ENCODE peak calls at places on chromosome 7, in four cellular contexts. T is bronchial epithelial cell, N is AG10803, F is left ventricle myocardium inferior. B is an unnamed sample.

GRCh38 chr7:7799138-7799537 is 80.7 kb upstream of the RPA3 start:
- DNase-seq in T (peak; percentile 78), N (peak; percentile 49), F (no peak), B (no peak)

GRCh38 chr7:47253650-47254080 is 328.2 kb downstream of the TNS3 start:
- DNase-seq in T (peak; percentile 50), N (peak; percentile 68), F (peak; percentile 44), B (peak; percentile 84)

GRCh38 chr7:41029072-41029492 is 673.8 kb downstream of the INHBA start:
- DNase-seq in T (peak; percentile 100), N (peak; percentile 73), F (no peak), B (no peak)

GRCh38 chr7:75054744-75055527 is 18.7 kb downstream of the RCC1L start:
- DNase-seq in T (no peak), N (peak; percentile 94), F (peak; percentile 59), B (no peak)

GRCh38 chr7:90540406-90540805 is 55.7 kb upstream of the CDK14 start:
- DNase-seq in T (no peak), N (no peak), F (no peak), B (no peak)

GRCh38 chr7:53520841-53521240 is 485.4 kb downstream of the POM121L12 start:
- DNase-seq in T (peak; percentile 15), N (no peak), F (no peak), B (no peak)

GRCh38 chr7:107118109-107118900 is 50.5 kb upstream of the HBP1 start:
- DNase-seq in T (no peak), N (peak; percentile 44), F (no peak), B (no peak)

GRCh38 chr7:72785166-72785955 is 42.6 kb downstream of the TYW1B start:
- DNase-seq in T (peak; percentile 17), N (peak; percentile 67), F (no peak), B (no peak)

GRCh38 chr7:22569586-22570321 is 69.8 kb upstream of the STEAP1B start:
- DNase-seq in T (no peak), N (no peak), F (no peak), B (no peak)

GRCh38 chr7:47119408-47119807 is 462.5 kb downstream of the TNS3 start:
- DNase-seq in T (no peak), N (peak; percentile 15), F (no peak), B (no peak)

GRCh38 chr7:45993621-45994020 is 72.5 kb upstream of the IGFBP3 start:
- DNase-seq in T (peak; percentile 60), N (no peak), F (no peak), B (no peak)
- TF ChIP-seq CTCF in T (no peak), N (no peak), F (no peak), B (no peak)

GRCh38 chr7:129433823-129434171 is 435 bp upstream of the STRIP2 start:
- DNase-seq in T (no peak), N (no peak), F (no peak), B (peak; percentile 73)
- TF ChIP-seq CTCF in T (no peak), N (peak; percentile 22), F (peak; percentile 33), B (no peak)

GRCh38 chr7:143408686-143409551 is at the start of gene EPHA1:
- DNase-seq in T (peak; percentile 88), N (no peak), F (no peak), B (peak; percentile 83)
- TF ChIP-seq CTCF in T (peak; percentile 68), N (peak; percentile 43), F (peak; percentile 45), B (peak; percentile 59)

DNA sequence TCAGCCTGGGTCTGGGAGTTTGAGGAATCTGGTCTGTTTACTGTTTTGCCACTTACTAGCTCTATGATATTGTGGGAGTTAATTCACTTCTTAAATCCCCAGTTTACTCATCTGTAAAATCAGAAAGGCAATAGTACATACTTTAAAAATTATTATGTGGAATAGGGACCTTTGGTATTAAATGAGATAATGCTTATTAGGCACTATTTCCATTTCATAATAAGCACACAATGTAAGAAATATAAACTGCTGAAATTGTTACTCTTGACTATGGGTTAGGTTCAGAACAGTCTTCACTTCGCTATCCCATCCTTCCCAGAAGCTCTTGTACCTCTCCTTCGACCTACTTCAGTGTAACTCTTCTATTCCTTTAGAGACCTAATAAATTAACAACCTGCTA is 47.2 kb downstream of the AGK start:
- DNase-seq in T (no peak), N (no peak), F (no peak), B (no peak)
- TF ChIP-seq CTCF in T (no peak), N (no peak), F (no peak), B (no peak)

GRCh38 chr7:31172071-31172470 is 120.0 kb downstream of the ADCYAP1R1 start:
- DNase-seq in T (no peak), N (no peak), F (no peak), B (no peak)

GRCh38 chr7:31171216-31171750 is 119.2 kb downstream of the ADCYAP1R1 start:
- DNase-seq in T (no peak), N (no peak), F (no peak), B (no peak)

GRCh38 chr7:31175672-31176071 is 123.6 kb downstream of the ADCYAP1R1 start:
- DNase-seq in T (peak; percentile 3), N (no peak), F (no peak), B (no peak)
- TF ChIP-seq CTCF in T (peak; percentile 9), N (no peak), F (no peak), B (no peak)

GRCh38 chr7:150322833-150323681 is at the start of the genes ACTR3C and LRRC61:
- DNase-seq in T (peak; percentile 16), N (no peak), F (peak; percentile 46), B (peak; percentile 87)
- TF ChIP-seq CTCF in T (peak; percentile 20), N (no peak), F (peak; percentile 20), B (no peak)

GRCh38 chr7:44154703-44155102 is 13.6 kb upstream of the MYL7 start:
- DNase-seq in T (no peak), N (no peak), F (no peak), B (no peak)

GRCh38 chr7:44150966-44151678 is 10.0 kb upstream of the MYL7 start:
- DNase-seq in T (no peak), N (no peak), F (no peak), B (no peak)

GRCh38 chr7:44153948-44154335 is 12.8 kb upstream of the MYL7 start:
- DNase-seq in T (no peak), N (no peak), F (no peak), B (no peak)

GRCh38 chr7:44151679-44152355 is 10.7 kb upstream of the MYL7 start:
- DNase-seq in T (no peak), N (no peak), F (no peak), B (no peak)

GRCh38 chr7:44152971-44153947 is 12.1 kb upstream of the MYL7 start:
- DNase-seq in T (no peak), N (no peak), F (no peak), B (no peak)
- TF ChIP-seq CTCF in T (no peak), N (no peak), F (peak; percentile 26), B (no peak)

DNA sequence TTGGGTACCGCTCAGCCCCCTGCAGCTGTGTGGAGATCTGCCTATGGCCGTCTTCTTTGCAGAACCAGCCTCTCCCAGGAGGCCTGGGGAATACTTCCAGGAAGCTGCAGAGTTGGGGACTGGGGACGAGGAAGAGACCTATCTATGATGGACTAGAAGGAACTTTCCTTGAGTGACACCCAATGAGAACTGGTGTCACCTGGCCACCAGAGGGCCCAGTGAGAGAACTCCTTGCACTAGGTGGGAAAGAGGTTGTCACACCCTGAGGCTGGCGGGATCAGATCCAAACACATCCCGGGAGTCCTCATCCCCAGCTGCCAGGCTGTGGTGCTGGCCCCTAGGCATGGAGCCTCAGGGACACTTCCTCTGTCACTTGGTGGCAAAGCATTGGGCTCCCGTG is 4.9 kb upstream of the GRID2IP start:
- DNase-seq in T (no peak), N (no peak), F (no peak), B (no peak)
- TF ChIP-seq CTCF in T (peak; percentile 23), N (no peak), F (no peak), B (no peak)

GRCh38 chr7:134919240-134919641 is 67.1 kb upstream of the AGBL3 start:
- DNase-seq in T (no peak), N (peak; percentile 37), F (no peak), B (no peak)

GRCh38 chr7:134920026-134920758 is 66.1 kb upstream of the AGBL3 start:
- DNase-seq in T (peak; percentile 41), N (peak; percentile 96), F (no peak), B (no peak)

GRCh38 chr7:134910968-134911367 is 75.3 kb upstream of the AGBL3 start:
- DNase-seq in T (no peak), N (no peak), F (no peak), B (no peak)

DNA sequence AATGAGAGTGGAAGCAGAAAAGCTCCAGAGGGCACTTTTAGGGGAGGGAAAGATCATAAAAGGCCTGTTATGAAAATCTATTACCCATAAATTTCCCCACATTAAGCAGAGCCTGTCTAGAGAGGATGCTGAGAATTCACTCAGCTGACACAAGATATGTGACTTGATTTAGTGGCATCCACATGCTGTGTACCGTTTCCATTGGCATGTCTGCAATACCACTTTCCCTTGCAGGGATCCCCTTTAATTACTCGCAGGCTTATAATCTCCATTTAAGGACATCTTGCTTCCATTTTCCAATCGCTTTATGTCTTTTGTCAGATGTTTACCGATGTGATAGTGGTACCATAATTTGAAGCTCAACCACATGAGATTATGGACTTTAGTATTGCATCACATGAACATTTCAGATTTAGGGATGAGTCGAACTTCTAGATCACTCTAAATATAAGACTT is 69.9 kb upstream of the AGBL3 start:
- DNase-seq in T (no peak), N (peak; percentile 75), F (no peak), B (no peak)
- TF ChIP-seq CTCF in T (no peak), N (no peak), F (no peak), B (no peak)

GRCh38 chr7:150379590-150380379 is 655 bp downstream of the ZNF775 start:
- DNase-seq in T (no peak), N (no peak), F (no peak), B (no peak)
- TF ChIP-seq CTCF in T (no peak), N (no peak), F (no peak), B (no peak)

B was measured in kidney.